ENCODE peak calls at places on chromosomes 12 and 14, in eight cellular contexts. One of them, this sample, is unnamed.
A peak's percentile ranks its signal among the peaks of the same experiment; 100 is the strongest.

GRCh38 chr12:11026118-11026517 is 3.7 kb upstream of the TAS2R19 start:
- DNase-seq in transverse colon: no peak
- DNase-seq in AG08395: no peak
- DNase-seq in hypothalamus: no peak
- DNase-seq in germinal center: no peak
- DNase-seq in stimulated activated effector memory CD8-positive, alpha-beta T cell treated with anti-CD3 and anti-CD28 coated beads, Interleukin-12 subunit alpha, Interleukin-12 subunit beta, amount 100 ng/mL, for 72 hours: no peak
- DNase-seq in A549: no peak
- DNase-seq in NCI-H2081: no peak
- DNase-seq in this sample: no peak

GRCh38 chr12:129184066-129184695 is 330.9 kb downstream of the GLT1D1 start:
- DNase-seq in NCI-H2081: no peak
- DNase-seq in A549: no peak
- DNase-seq in AG08395: no peak
- DNase-seq in transverse colon: no peak
- DNase-seq in stimulated activated effector memory CD8-positive, alpha-beta T cell treated with anti-CD3 and anti-CD28 coated beads, Interleukin-12 subunit alpha, Interleukin-12 subunit beta, amount 100 ng/mL, for 72 hours: no peak
- DNase-seq in germinal center: no peak
- DNase-seq in hypothalamus: no peak
- DNase-seq in this sample: no peak

GRCh38 chr12:75910452-75910722 is 121.2 kb downstream of the PHLDA1 start:
- DNase-seq in NCI-H2081: peak; percentile 82
- DNase-seq in AG08395: no peak
- DNase-seq in germinal center: no peak
- DNase-seq in transverse colon: no peak
- DNase-seq in A549: no peak
- DNase-seq in stimulated activated effector memory CD8-positive, alpha-beta T cell treated with anti-CD3 and anti-CD28 coated beads, Interleukin-12 subunit alpha, Interleukin-12 subunit beta, amount 100 ng/mL, for 72 hours: no peak
- DNase-seq in hypothalamus: no peak
- DNase-seq in this sample: no peak

GRCh38 chr14:55691659-55692058 is 111.7 kb downstream of the KTN1 start:
- DNase-seq in hypothalamus: no peak
- DNase-seq in germinal center: peak; percentile 35
- DNase-seq in stimulated activated effector memory CD8-positive, alpha-beta T cell treated with anti-CD3 and anti-CD28 coated beads, Interleukin-12 subunit alpha, Interleukin-12 subunit beta, amount 100 ng/mL, for 72 hours: no peak
- DNase-seq in NCI-H2081: no peak
- DNase-seq in transverse colon: no peak
- DNase-seq in AG08395: no peak
- DNase-seq in A549: no peak
- DNase-seq in this sample: no peak

GRCh38 chr14:58100735-58101368 is 51.2 kb downstream of the ARMH4 start:
- DNase-seq in NCI-H2081: no peak
- DNase-seq in germinal center: no peak
- DNase-seq in hypothalamus: no peak
- DNase-seq in stimulated activated effector memory CD8-positive, alpha-beta T cell treated with anti-CD3 and anti-CD28 coated beads, Interleukin-12 subunit alpha, Interleukin-12 subunit beta, amount 100 ng/mL, for 72 hours: no peak
- DNase-seq in A549: no peak
- DNase-seq in transverse colon: no peak
- DNase-seq in AG08395: peak; percentile 54
- DNase-seq in this sample: no peak

GRCh38 chr14:74505831-74506230 is 12.3 kb downstream of the ISCA2 start:
- DNase-seq in NCI-H2081: no peak
- DNase-seq in A549: no peak
- DNase-seq in AG08395: no peak
- DNase-seq in germinal center: no peak
- DNase-seq in hypothalamus: no peak
- DNase-seq in transverse colon: no peak
- DNase-seq in stimulated activated effector memory CD8-positive, alpha-beta T cell treated with anti-CD3 and anti-CD28 coated beads, Interleukin-12 subunit alpha, Interleukin-12 subunit beta, amount 100 ng/mL, for 72 hours: no peak
- DNase-seq in this sample: peak; percentile 5

GRCh38 chr12:24044973-24045703 is 95.7 kb upstream of the SOX5 start:
- DNase-seq in A549: no peak
- DNase-seq in stimulated activated effector memory CD8-positive, alpha-beta T cell treated with anti-CD3 and anti-CD28 coated beads, Interleukin-12 subunit alpha, Interleukin-12 subunit beta, amount 100 ng/mL, for 72 hours: no peak
- DNase-seq in AG08395: no peak
- DNase-seq in germinal center: no peak
- DNase-seq in transverse colon: peak; percentile 17
- DNase-seq in NCI-H2081: no peak
- DNase-seq in hypothalamus: no peak
- DNase-seq in this sample: no peak

GRCh38 chr12:87074801-87075200 is 818.6 kb upstream of the MGAT4C start:
- DNase-seq in NCI-H2081: no peak
- DNase-seq in A549: no peak
- DNase-seq in germinal center: no peak
- DNase-seq in stimulated activated effector memory CD8-positive, alpha-beta T cell treated with anti-CD3 and anti-CD28 coated beads, Interleukin-12 subunit alpha, Interleukin-12 subunit beta, amount 100 ng/mL, for 72 hours: no peak
- DNase-seq in AG08395: no peak
- DNase-seq in hypothalamus: no peak
- DNase-seq in transverse colon: no peak
- DNase-seq in this sample: no peak

GRCh38 chr14:72024043-72024407 is 91.8 kb downstream of the RGS6 start:
- DNase-seq in stimulated activated effector memory CD8-positive, alpha-beta T cell treated with anti-CD3 and anti-CD28 coated beads, Interleukin-12 subunit alpha, Interleukin-12 subunit beta, amount 100 ng/mL, for 72 hours: peak; percentile 57
- DNase-seq in germinal center: peak; percentile 18
- DNase-seq in transverse colon: peak; percentile 8
- DNase-seq in AG08395: no peak
- DNase-seq in NCI-H2081: peak; percentile 24
- DNase-seq in hypothalamus: no peak
- DNase-seq in A549: no peak
- DNase-seq in this sample: no peak

GRCh38 chr12:58433969-58434368 is 486.3 kb downstream of the LRIG3 start:
- DNase-seq in NCI-H2081: no peak
- DNase-seq in hypothalamus: no peak
- DNase-seq in germinal center: no peak
- DNase-seq in stimulated activated effector memory CD8-positive, alpha-beta T cell treated with anti-CD3 and anti-CD28 coated beads, Interleukin-12 subunit alpha, Interleukin-12 subunit beta, amount 100 ng/mL, for 72 hours: no peak
- DNase-seq in AG08395: no peak
- DNase-seq in transverse colon: no peak
- DNase-seq in A549: no peak
- DNase-seq in this sample: no peak

GRCh38 chr14:57962293-57962996 is 96.6 kb upstream of the SLC35F4 start:
- DNase-seq in AG08395: no peak
- DNase-seq in A549: no peak
- DNase-seq in NCI-H2081: no peak
- DNase-seq in germinal center: no peak
- DNase-seq in hypothalamus: no peak
- DNase-seq in transverse colon: no peak
- DNase-seq in stimulated activated effector memory CD8-positive, alpha-beta T cell treated with anti-CD3 and anti-CD28 coated beads, Interleukin-12 subunit alpha, Interleukin-12 subunit beta, amount 100 ng/mL, for 72 hours: no peak
- DNase-seq in this sample: no peak

GRCh38 chr14:61555056-61555838 is 140.1 kb upstream of the HIF1A start:
- DNase-seq in germinal center: no peak
- DNase-seq in stimulated activated effector memory CD8-positive, alpha-beta T cell treated with anti-CD3 and anti-CD28 coated beads, Interleukin-12 subunit alpha, Interleukin-12 subunit beta, amount 100 ng/mL, for 72 hours: no peak
- DNase-seq in transverse colon: no peak
- DNase-seq in A549: no peak
- DNase-seq in hypothalamus: no peak
- DNase-seq in AG08395: peak; percentile 46
- DNase-seq in NCI-H2081: no peak
- DNase-seq in this sample: no peak

GRCh38 chr12:8687846-8688601 is 9.8 kb upstream of the RIMKLB start:
- DNase-seq in NCI-H2081: peak; percentile 63
- DNase-seq in AG08395: peak; percentile 69
- DNase-seq in germinal center: no peak
- DNase-seq in transverse colon: peak; percentile 29
- DNase-seq in A549: peak; percentile 36
- DNase-seq in hypothalamus: peak; percentile 16
- DNase-seq in stimulated activated effector memory CD8-positive, alpha-beta T cell treated with anti-CD3 and anti-CD28 coated beads, Interleukin-12 subunit alpha, Interleukin-12 subunit beta, amount 100 ng/mL, for 72 hours: no peak
- DNase-seq in this sample: peak; percentile 15

GRCh38 chr12:13250416-13250815 is 53.9 kb downstream of the EMP1 start:
- DNase-seq in germinal center: no peak
- DNase-seq in AG08395: peak; percentile 75
- DNase-seq in A549: no peak
- DNase-seq in NCI-H2081: no peak
- DNase-seq in hypothalamus: no peak
- DNase-seq in transverse colon: no peak
- DNase-seq in stimulated activated effector memory CD8-positive, alpha-beta T cell treated with anti-CD3 and anti-CD28 coated beads, Interleukin-12 subunit alpha, Interleukin-12 subunit beta, amount 100 ng/mL, for 72 hours: no peak
- DNase-seq in this sample: no peak

GRCh38 chr14:92490239-92490959 is 23.2 kb upstream of the RIN3 start:
- DNase-seq in A549: no peak
- DNase-seq in stimulated activated effector memory CD8-positive, alpha-beta T cell treated with anti-CD3 and anti-CD28 coated beads, Interleukin-12 subunit alpha, Interleukin-12 subunit beta, amount 100 ng/mL, for 72 hours: no peak
- DNase-seq in hypothalamus: no peak
- DNase-seq in germinal center: no peak
- DNase-seq in AG08395: no peak
- DNase-seq in transverse colon: no peak
- DNase-seq in NCI-H2081: no peak
- DNase-seq in this sample: no peak

GRCh38 chr14:89491701-89492381 is 74.8 kb upstream of the FOXN3 start:
- DNase-seq in A549: no peak
- DNase-seq in NCI-H2081: no peak
- DNase-seq in transverse colon: no peak
- DNase-seq in AG08395: no peak
- DNase-seq in stimulated activated effector memory CD8-positive, alpha-beta T cell treated with anti-CD3 and anti-CD28 coated beads, Interleukin-12 subunit alpha, Interleukin-12 subunit beta, amount 100 ng/mL, for 72 hours: no peak
- DNase-seq in germinal center: no peak
- DNase-seq in hypothalamus: no peak
- DNase-seq in this sample: no peak

GRCh38 chr12:90239740-90240260 is 531.2 kb upstream of the ATP2B1 start:
- DNase-seq in hypothalamus: no peak
- DNase-seq in A549: no peak
- DNase-seq in NCI-H2081: no peak
- DNase-seq in germinal center: no peak
- DNase-seq in AG08395: no peak
- DNase-seq in stimulated activated effector memory CD8-positive, alpha-beta T cell treated with anti-CD3 and anti-CD28 coated beads, Interleukin-12 subunit alpha, Interleukin-12 subunit beta, amount 100 ng/mL, for 72 hours: no peak
- DNase-seq in transverse colon: no peak
- DNase-seq in this sample: no peak

GRCh38 chr14:101196795-101197590 is 293.5 kb upstream of the RTL1 start:
- DNase-seq in stimulated activated effector memory CD8-positive, alpha-beta T cell treated with anti-CD3 and anti-CD28 coated beads, Interleukin-12 subunit alpha, Interleukin-12 subunit beta, amount 100 ng/mL, for 72 hours: no peak
- DNase-seq in hypothalamus: no peak
- DNase-seq in A549: no peak
- DNase-seq in germinal center: no peak
- DNase-seq in transverse colon: no peak
- DNase-seq in AG08395: peak; percentile 35
- DNase-seq in NCI-H2081: no peak
- DNase-seq in this sample: no peak

GRCh38 chr14:43729149-43729548 is 777.9 kb downstream of the FSCB start:
- DNase-seq in AG08395: no peak
- DNase-seq in hypothalamus: no peak
- DNase-seq in germinal center: no peak
- DNase-seq in NCI-H2081: no peak
- DNase-seq in transverse colon: no peak
- DNase-seq in stimulated activated effector memory CD8-positive, alpha-beta T cell treated with anti-CD3 and anti-CD28 coated beads, Interleukin-12 subunit alpha, Interleukin-12 subunit beta, amount 100 ng/mL, for 72 hours: no peak
- DNase-seq in A549: no peak
- DNase-seq in this sample: no peak

GRCh38 chr14:89826581-89826980 is 127.9 kb downstream of the EFCAB11 start:
- DNase-seq in transverse colon: no peak
- DNase-seq in A549: no peak
- DNase-seq in germinal center: no peak
- DNase-seq in stimulated activated effector memory CD8-positive, alpha-beta T cell treated with anti-CD3 and anti-CD28 coated beads, Interleukin-12 subunit alpha, Interleukin-12 subunit beta, amount 100 ng/mL, for 72 hours: no peak
- DNase-seq in NCI-H2081: no peak
- DNase-seq in hypothalamus: no peak
- DNase-seq in AG08395: no peak
- DNase-seq in this sample: no peak

GRCh38 chr12:109261939-109262338 is 47.1 kb downstream of the FOXN4 start:
- DNase-seq in A549: no peak
- DNase-seq in transverse colon: no peak
- DNase-seq in NCI-H2081: no peak
- DNase-seq in stimulated activated effector memory CD8-positive, alpha-beta T cell treated with anti-CD3 and anti-CD28 coated beads, Interleukin-12 subunit alpha, Interleukin-12 subunit beta, amount 100 ng/mL, for 72 hours: no peak
- DNase-seq in hypothalamus: no peak
- DNase-seq in AG08395: no peak
- DNase-seq in germinal center: no peak
- DNase-seq in this sample: no peak

This sample was measured in GM12892.